ENCODE peak calls at places on chromosomes 11 and 22, in five cellular contexts. M is colonic mucosa, K is NCI-H460, S is NCI-H187 treated with DMSO at 0.1 percent for 48 hours, W is choroid plexus epithelial cell. D is an unnamed sample.

GRCh38 chr11:2444301-2445106 is at the start of the genes KCNQ1 and TRPM5:
- DNase-seq in M (peak), K (peak), S (no peak), W (no peak), D (peak)

GRCh38 chr11:84607975-84608787 is 1019.0 kb downstream of the DLG2 start:
- DNase-seq in M (no peak), K (no peak), S (no peak), W (no peak), D (no peak)

GRCh38 chr11:125425601-125426000 is 70.5 kb downstream of the FEZ1 start:
- DNase-seq in M (no peak), K (no peak), S (no peak), W (no peak), D (no peak)

GRCh38 chr11:61763930-61764605 is 11.6 kb downstream of the MYRF start:
- DNase-seq in M (no peak), K (no peak), S (no peak), W (no peak), D (no peak)

GRCh38 chr22:38843716-38844660 is at the start of gene NPTXR:
- DNase-seq in M (no peak), K (peak), S (no peak), W (no peak), D (peak)

GRCh38 chr11:121611242-121611641 is 158.5 kb upstream of the SORL1-AS1 start:
- DNase-seq in M (no peak), K (no peak), S (no peak), W (no peak), D (no peak)

GRCh38 chr11:12150831-12151382 is 40.5 kb downstream of the MICAL2 start:
- DNase-seq in M (no peak), K (no peak), S (no peak), W (peak), D (no peak)

GRCh38 chr11:87007938-87008337 is 29.8 kb upstream of the TMEM135 start:
- DNase-seq in M (no peak), K (no peak), S (no peak), W (peak), D (peak)

GRCh38 chr11:134949716-134950115 is 537.7 kb upstream of the B3GAT1 start:
- DNase-seq in M (no peak), K (no peak), S (no peak), W (no peak), D (no peak)

GRCh38 chr11:46336781-46337180 is 10.5 kb upstream of the DGKZ start:
- DNase-seq in M (no peak), K (no peak), S (no peak), W (peak), D (peak)

GRCh38 chr11:45379162-45379863 is 93.2 kb upstream of the SYT13 start:
- DNase-seq in M (no peak), K (no peak), S (no peak), W (no peak), D (no peak)

GRCh38 chr11:44510372-44510771 is 55.1 kb upstream of the CD82 start:
- DNase-seq in M (no peak), K (peak), S (no peak), W (no peak), D (no peak)

GRCh38 chr11:77401486-77402217 is 72.2 kb downstream of the PAK1 start:
- DNase-seq in M (no peak), K (no peak), S (no peak), W (no peak), D (no peak)

GRCh38 chr11:96306933-96307747 is 35.9 kb downstream of the MAML2 start:
- DNase-seq in M (peak), K (peak), S (peak), W (peak), D (peak)

GRCh38 chr11:128643661-128644060 is 50.2 kb upstream of the FLI1 start:
- DNase-seq in M (no peak), K (no peak), S (no peak), W (no peak), D (no peak)

GRCh38 chr11:43690929-43691328 is 10.4 kb downstream of the HSD17B12 start:
- DNase-seq in M (no peak), K (no peak), S (no peak), W (no peak), D (no peak)

GRCh38 chr22:22124374-22124773 is 120.2 kb upstream of the VPREB1 start:
- DNase-seq in M (no peak), K (no peak), S (no peak), W (no peak), D (no peak)

GRCh38 chr11:123742334-123742733 is 874 bp upstream of the ZNF202 start:
- DNase-seq in M (no peak), K (no peak), S (no peak), W (no peak), D (peak)

GRCh38 chr11:118886681-118887111 is 3.0 kb downstream of the CXCR5 start:
- DNase-seq in M (no peak), K (no peak), S (no peak), W (no peak), D (no peak)

GRCh38 chr11:70322653-70323052 is 52.2 kb downstream of the PPFIA1 start:
- DNase-seq in M (no peak), K (no peak), S (no peak), W (peak), D (peak)

GRCh38 chr11:86869966-86870570 is 69.7 kb downstream of the PRSS23 start:
- DNase-seq in M (peak), K (peak), S (no peak), W (peak), D (peak)

GRCh38 chr11:8252946-8253345 is 10.7 kb downstream of the LMO1 start:
- DNase-seq in M (no peak), K (no peak), S (no peak), W (no peak), D (no peak)

GRCh38 chr22:36998620-36999351 is 20.5 kb downstream of the TST start:
- DNase-seq in M (no peak), K (no peak), S (no peak), W (peak), D (no peak)

GRCh38 chr11:62217191-62217748 is 8.8 kb downstream of the SCGB2A1 start:
- DNase-seq in M (no peak), K (peak), S (no peak), W (peak), D (peak)

GRCh38 chr11:64885367-64886286 is 7.2 kb upstream of the EHD1 start:
- DNase-seq in M (peak), K (peak), S (no peak), W (peak), D (peak)

GRCh38 chr11:86955111-86955673 is at the start of gene FZD4:
- DNase-seq in M (peak), K (peak), S (no peak), W (peak), D (peak)

GRCh38 chr11:109940816-109941215 is 152.4 kb upstream of the ZC3H12C start:
- DNase-seq in M (no peak), K (peak), S (no peak), W (peak), D (no peak)

GRCh38 chr11:43937434-43938411 is 4.7 kb upstream of the C11orf96 start:
- DNase-seq in M (no peak), K (no peak), S (no peak), W (peak), D (no peak)